ENCODE peak calls at places on chromosomes 7 and 10, in five cellular contexts. V, L, O, G and F are unnamed samples.

GRCh38 chr7:40329601-40330153 is 194.9 kb downstream of the SUGCT start:
- DNase-seq in V (peak), L (no peak), O (no peak), G (peak), F (peak)

GRCh38 chr7:127907638-127908040 is 123.6 kb downstream of the LRRC4 start:
- DNase-seq in V (peak), L (no peak), O (no peak), G (peak), F (no peak)

GRCh38 chr10:83538047-83538446 is 601.3 kb upstream of the GHITM start:
- DNase-seq in V (no peak), L (no peak), O (no peak), G (no peak), F (no peak)

GRCh38 chr7:132326878-132327589 is 249.2 kb downstream of the PLXNA4 start:
- DNase-seq in V (no peak), L (no peak), O (no peak), G (no peak), F (no peak)

GRCh38 chr10:3102721-3103410 is 35.5 kb downstream of the PFKP start:
- DNase-seq in V (peak), L (no peak), O (no peak), G (no peak), F (no peak)

GRCh38 chr10:79627075-79627474 is 16.3 kb downstream of the SFTPA1 start:
- DNase-seq in V (no peak), L (no peak), O (no peak), G (no peak), F (no peak)

GRCh38 chr7:36277247-36277542 is 112.5 kb upstream of the ANLN start:
- DNase-seq in V (no peak), L (no peak), O (no peak), G (no peak), F (no peak)

GRCh38 chr7:19915596-19915995 is 142.2 kb upstream of the TMEM196 start:
- DNase-seq in V (no peak), L (no peak), O (no peak), G (no peak), F (no peak)

GRCh38 chr7:127833641-127834040 is 181.6 kb downstream of the SND1 start:
- DNase-seq in V (peak), L (no peak), O (no peak), G (peak), F (no peak)

GRCh38 chr7:94394058-94394398 is 667 bp upstream of the COL1A2 start:
- DNase-seq in V (peak), L (no peak), O (peak), G (no peak), F (no peak)
- H3K14ac ChIP-seq in V (peak), L (peak), O (no peak), G (no peak), F (peak)

GRCh38 chr10:84550756-84551436 is 222.5 kb downstream of the CCSER2 start:
- DNase-seq in V (no peak), L (no peak), O (peak), G (no peak), F (no peak)
- H2AK5ac ChIP-seq in V (no peak), L (no peak), O (no peak), G (no peak), F (no peak)

GRCh38 chr10:4824791-4825310 is 1.2 kb upstream of the AKR1E2 start:
- DNase-seq in V (no peak), L (no peak), O (no peak), G (no peak), F (no peak)

GRCh38 chr10:4828005-4828404 is 2.0 kb downstream of the AKR1E2 start:
- DNase-seq in V (no peak), L (no peak), O (no peak), G (no peak), F (no peak)

GRCh38 chr10:4825868-4826787 is at the start of gene AKR1E2:
- DNase-seq in V (peak), L (peak), O (peak), G (peak), F (peak)

GRCh38 chr10:4825456-4825867 is 545 bp upstream of the AKR1E2 start:
- DNase-seq in V (no peak), L (no peak), O (peak), G (no peak), F (no peak)

DNA sequence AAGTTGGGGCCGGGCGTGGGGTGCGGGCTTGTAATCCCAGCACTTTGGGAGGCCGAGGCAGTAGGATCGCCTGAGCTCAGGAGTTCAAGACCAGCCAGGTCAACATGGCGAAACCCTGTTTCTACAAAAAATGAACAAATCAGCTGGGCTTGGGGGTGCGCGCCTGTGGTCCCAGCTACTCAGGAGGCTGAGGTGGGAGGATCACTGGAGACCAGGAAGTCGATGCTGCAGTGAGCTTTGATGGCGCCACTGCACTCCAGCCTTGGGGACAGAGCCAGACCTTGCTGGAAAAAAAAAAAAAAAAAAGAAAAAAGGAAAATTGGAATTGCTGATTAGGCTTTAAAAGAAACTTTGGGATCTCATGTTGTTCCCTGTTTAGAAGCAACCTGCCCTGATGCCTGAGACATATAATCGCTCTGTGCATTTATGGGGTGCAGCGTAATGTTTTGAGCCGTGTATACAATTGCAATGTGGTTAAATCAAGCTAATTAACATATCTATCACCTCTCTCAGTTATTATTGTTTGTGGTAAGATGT is 849 bp downstream of the AKR1E2 start:
- DNase-seq in V (no peak), L (no peak), O (no peak), G (no peak), F (no peak)
- H2AFZ ChIP-seq in V (peak), L (no peak), O (peak), G (peak), F (peak)

GRCh38 chr7:25613912-25614311 is 385.6 kb upstream of the NPVF start:
- DNase-seq in V (no peak), L (no peak), O (no peak), G (no peak), F (no peak)

GRCh38 chr7:25615603-25616002 is 387.3 kb upstream of the NPVF start:
- DNase-seq in V (no peak), L (no peak), O (no peak), G (peak), F (no peak)

GRCh38 chr7:25617219-25617618 is 388.9 kb upstream of the NPVF start:
- DNase-seq in V (no peak), L (no peak), O (no peak), G (no peak), F (no peak)

GRCh38 chr7:25615005-25615404 is 386.7 kb upstream of the NPVF start:
- DNase-seq in V (no peak), L (no peak), O (no peak), G (peak), F (no peak)

DNA sequence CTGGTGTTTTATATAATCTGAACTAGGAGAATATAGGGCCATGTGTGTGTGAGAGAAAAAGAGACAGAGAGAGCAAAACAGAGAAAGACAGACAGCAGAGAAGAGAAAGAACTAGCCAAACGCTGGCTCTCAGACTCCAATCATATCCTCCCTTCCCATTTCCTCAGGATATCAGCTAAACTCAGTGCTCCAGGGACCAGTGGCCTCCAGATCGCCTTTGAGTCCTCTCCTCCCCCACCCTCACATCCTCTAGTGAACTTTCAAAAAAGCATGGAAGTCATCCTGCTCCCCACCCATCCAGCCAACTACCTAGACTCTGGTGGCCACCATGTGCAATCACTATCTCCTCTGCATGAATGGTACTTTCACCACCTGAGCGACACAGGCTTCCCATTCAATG is 386.1 kb upstream of the NPVF start:
- DNase-seq in V (no peak), L (no peak), O (no peak), G (no peak), F (no peak)
- H3K14ac ChIP-seq in V (no peak), L (no peak), O (no peak), G (no peak), F (no peak)

GRCh38 chr7:102096706-102097427 is 189.8 kb upstream of the SH2B2 start:
- DNase-seq in V (no peak), L (no peak), O (peak), G (no peak), F (no peak)
- H2AK5ac ChIP-seq in V (peak), L (no peak), O (no peak), G (no peak), F (no peak)